ENCODE peak calls at places on chromosomes 5 and 9, in seven cellular contexts. E is right atrium auricular region, Q is psoas muscle, U is PC-9, T is esophagus muscularis mucosa, F is transverse colon, X is lower lobe of right lung. V is an unnamed sample.

GRCh38 chr9:129596541-129597328 is 24.2 kb downstream of the C9orf50 start:
- DNase-seq in E (peak; percentile 75), Q (peak; percentile 67), U (no peak), T (no peak), F (peak; percentile 53), X (peak; percentile 61), V (no peak)

GRCh38 chr9:21605489-21605931 is 123.4 kb upstream of the IFNE start:
- DNase-seq in E (no peak), Q (no peak), U (no peak), T (no peak), F (no peak), X (no peak), V (no peak)

GRCh38 chr5:167587768-167588167 is 703.7 kb upstream of the WWC1 start:
- DNase-seq in E (no peak), Q (no peak), U (no peak), T (no peak), F (no peak), X (no peak), V (peak; percentile 38)

GRCh38 chr5:160129841-160130240 is 10.6 kb upstream of the PWWP2A start:
- DNase-seq in E (no peak), Q (no peak), U (no peak), T (no peak), F (no peak), X (no peak), V (no peak)

GRCh38 chr9:74775401-74775800 is 112.3 kb downstream of the TRPM6 start:
- DNase-seq in E (no peak), Q (no peak), U (no peak), T (no peak), F (no peak), X (no peak), V (no peak)

GRCh38 chr5:107372723-107373487 is 297.8 kb downstream of the EFNA5 start:
- DNase-seq in E (no peak), Q (no peak), U (no peak), T (no peak), F (no peak), X (no peak), V (no peak)

GRCh38 chr9:108108290-108108689 is 618.7 kb upstream of the KLF4 start:
- DNase-seq in E (no peak), Q (no peak), U (no peak), T (no peak), F (no peak), X (no peak), V (no peak)

GRCh38 chr9:127783111-127783621 is 2.7 kb upstream of the CDK9 start:
- DNase-seq in E (no peak), Q (peak; percentile 56), U (no peak), T (peak; percentile 93), F (peak; percentile 70), X (peak; percentile 84), V (no peak)

GRCh38 chr5:2374703-2375102 is 376.8 kb downstream of the IRX2 start:
- DNase-seq in E (peak; percentile 43), Q (no peak), U (no peak), T (no peak), F (no peak), X (no peak), V (no peak)

GRCh38 chr9:123005964-123006363 is 27.5 kb upstream of the GPR21 start:
- DNase-seq in E (no peak), Q (no peak), U (no peak), T (no peak), F (no peak), X (no peak), V (no peak)

GRCh38 chr9:123007269-123007668 is 26.2 kb upstream of the GPR21 start:
- DNase-seq in E (no peak), Q (no peak), U (no peak), T (no peak), F (no peak), X (no peak), V (no peak)

GRCh38 chr9:123011878-123012528 is 21.5 kb upstream of the GPR21 start:
- DNase-seq in E (no peak), Q (no peak), U (no peak), T (no peak), F (no peak), X (no peak), V (no peak)

GRCh38 chr9:123011380-123011779 is 22.1 kb upstream of the GPR21 start:
- DNase-seq in E (no peak), Q (no peak), U (no peak), T (no peak), F (no peak), X (no peak), V (no peak)

DNA sequence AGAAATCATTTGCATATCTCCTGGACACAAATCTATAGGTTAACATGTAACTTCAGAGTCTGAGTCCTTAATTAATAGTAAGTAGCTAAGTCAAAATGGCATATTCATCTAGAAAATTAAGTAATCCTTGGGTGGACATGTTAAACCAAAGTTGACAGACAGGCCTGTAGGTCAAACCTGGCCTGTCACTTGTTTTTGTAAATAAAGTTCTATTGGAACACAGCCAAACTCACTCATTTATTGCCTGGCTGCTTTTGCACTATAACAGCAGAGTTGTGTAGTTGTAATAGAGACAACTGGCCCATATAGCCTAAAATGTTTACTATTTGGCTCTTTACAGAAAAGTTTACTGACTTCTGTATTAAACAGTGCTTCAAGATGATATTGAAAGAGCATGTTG is 24.6 kb upstream of the GPR21 start:
- DNase-seq in E (no peak), Q (no peak), U (no peak), T (no peak), F (no peak), X (no peak), V (no peak)
- H3K27me3 ChIP-seq in E (no peaks in the 10 kb centered on the region), Q (no peaks in the 10 kb centered on the region), U (no peaks in the 10 kb centered on the region), T (no peaks in the 10 kb centered on the region), F (no peaks in the 10 kb centered on the region), X (no peaks in the 10 kb centered on the region), V (no peaks in the 10 kb centered on the region)

DNA sequence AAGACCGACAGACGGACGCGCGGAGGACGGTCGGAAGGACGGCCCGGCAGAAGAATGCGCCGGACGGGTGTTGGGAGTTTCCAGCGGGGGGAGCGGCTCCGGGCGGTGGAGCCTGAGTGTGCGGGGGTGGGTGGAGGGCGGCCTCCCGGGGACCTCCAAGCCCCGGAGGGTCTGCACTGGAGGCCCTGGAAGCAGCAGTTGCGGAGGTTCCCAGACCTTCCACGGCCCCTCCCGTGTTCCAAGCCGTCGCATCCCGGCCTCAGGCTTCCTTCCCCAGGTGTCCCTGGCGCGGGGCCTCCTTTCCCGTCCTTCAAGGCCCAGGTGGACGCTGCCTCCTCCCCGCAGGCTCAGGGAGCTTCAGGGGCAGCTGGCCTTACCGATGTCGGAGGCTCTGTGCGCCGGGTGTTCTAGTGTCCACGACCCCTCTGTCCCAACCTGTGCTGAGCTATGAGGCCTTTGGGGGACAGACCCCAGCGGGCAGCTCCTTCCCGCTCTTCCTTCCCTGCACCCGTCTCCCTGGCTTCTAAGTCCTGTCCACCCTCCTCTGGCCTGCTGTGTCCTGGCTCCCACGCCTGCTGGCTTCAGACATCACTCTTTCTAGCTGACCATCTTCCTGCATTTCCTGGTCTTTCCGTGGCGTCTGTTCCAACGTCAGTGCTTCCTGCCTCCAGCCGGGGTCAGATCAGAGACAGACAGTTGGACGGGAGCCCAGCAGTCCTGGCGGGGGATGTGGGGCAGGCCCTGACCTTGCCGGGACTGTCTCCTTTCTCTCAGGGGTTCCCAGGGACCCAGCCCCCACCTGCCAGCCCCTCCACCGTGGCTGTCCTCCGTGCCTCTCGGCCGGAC is 5.6 kb downstream of the NRARP start:
- DNase-seq in E (peak; percentile 70), Q (no peak), U (no peak), T (no peak), F (peak; percentile 77), X (no peak), V (no peak)
- H3K4me1 ChIP-seq in E (no peaks in the 10 kb centered on the region), Q (peaks cover 7% of the 10 kb centered on the region), U (peaks cover 11% of the 10 kb centered on the region), T (peaks cover 52% of the 10 kb centered on the region), F (peaks cover 62% of the 10 kb centered on the region), X (peaks cover 37% of the 10 kb centered on the region), V (peaks cover 10% of the 10 kb centered on the region)

GRCh38 chr9:91840882-91841281 is 109.1 kb downstream of the ROR2 start:
- DNase-seq in E (no peak), Q (no peak), U (no peak), T (no peak), F (no peak), X (no peak), V (no peak)

GRCh38 chr9:91843623-91844111 is 106.4 kb downstream of the ROR2 start:
- DNase-seq in E (peak; percentile 69), Q (no peak), U (no peak), T (no peak), F (no peak), X (no peak), V (peak; percentile 50)

GRCh38 chr9:91841591-91841990 is 108.4 kb downstream of the ROR2 start:
- DNase-seq in E (no peak), Q (no peak), U (no peak), T (no peak), F (no peak), X (no peak), V (no peak)

GRCh38 chr9:91843093-91843492 is 106.9 kb downstream of the ROR2 start:
- DNase-seq in E (no peak), Q (no peak), U (no peak), T (no peak), F (no peak), X (no peak), V (no peak)

GRCh38 chr9:91842358-91842757 is 107.7 kb downstream of the ROR2 start:
- DNase-seq in E (no peak), Q (no peak), U (no peak), T (no peak), F (no peak), X (no peak), V (no peak)
- TF ChIP-seq CTCF in E (no peak), Q (no peak), U (no peak), T (no peak), F (no peak), X (no peak), V (no peak)

DNA sequence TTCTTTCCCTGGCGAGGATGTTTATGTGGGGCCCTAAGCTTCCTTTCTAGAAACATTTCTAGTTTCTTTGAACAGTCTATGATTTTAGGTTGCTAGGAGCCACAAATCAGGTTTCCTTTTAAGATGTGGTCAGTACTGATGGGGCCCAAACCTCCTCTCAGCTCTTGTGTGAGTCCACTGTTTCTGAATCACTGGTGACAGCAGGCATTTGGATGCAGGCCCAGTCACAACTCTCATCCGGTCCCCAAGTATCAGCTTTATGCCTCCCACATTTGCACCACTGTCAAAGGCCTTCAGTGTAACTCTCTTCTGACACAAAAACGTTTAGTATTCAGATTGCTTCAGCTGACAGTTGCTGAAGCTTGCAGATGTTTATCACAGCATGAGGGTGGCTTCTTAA is 7.8 kb downstream of the DMRT2 start:
- DNase-seq in E (no peak), Q (no peak), U (no peak), T (no peak), F (no peak), X (no peak), V (no peak)
- H3K27me3 ChIP-seq in E (peaks cover 14% of the 10 kb centered on the region), Q (no peaks in the 10 kb centered on the region), U (no peaks in the 10 kb centered on the region), T (peaks cover 72% of the 10 kb centered on the region), F (peaks cover 60% of the 10 kb centered on the region), X (peaks cover 48% of the 10 kb centered on the region), V (no peaks in the 10 kb centered on the region)

DNA sequence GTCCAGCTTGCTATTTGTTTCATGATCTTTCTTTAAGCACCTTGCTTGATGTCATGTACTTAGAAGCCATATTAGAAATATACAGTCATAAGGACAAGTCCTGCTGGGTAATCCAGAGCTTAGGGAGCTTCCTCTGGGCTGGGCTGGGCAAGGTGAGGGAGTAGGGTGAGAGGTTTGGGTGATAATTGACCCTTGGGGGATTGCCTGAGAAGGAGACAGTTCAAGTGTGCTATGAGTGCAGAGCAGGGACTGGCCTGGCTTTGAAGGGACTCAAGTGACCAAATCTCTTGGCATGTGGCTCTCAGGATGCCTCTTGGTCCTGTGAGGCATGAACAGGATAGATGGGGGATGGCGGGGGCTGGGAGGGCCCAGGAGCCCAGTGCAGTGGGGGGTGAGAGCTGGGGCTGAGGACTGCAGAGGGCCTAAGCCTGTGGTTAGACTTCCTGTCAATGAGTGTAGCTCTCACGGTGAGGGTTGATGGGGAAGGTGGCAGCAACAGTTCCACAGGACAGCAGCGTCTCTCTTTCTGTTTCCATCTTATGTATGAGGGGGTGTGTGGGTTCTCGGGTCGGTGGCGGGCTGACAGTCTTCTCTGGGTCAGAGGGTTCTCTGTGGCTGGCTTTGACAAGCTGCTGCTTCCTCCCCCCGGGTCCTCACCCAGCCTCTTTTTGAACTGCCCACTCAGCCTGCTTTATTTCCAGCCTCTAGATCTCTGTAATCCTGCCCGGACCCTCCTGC is 53.5 kb downstream of the RGS3 start:
- DNase-seq in E (no peak), Q (no peak), U (no peak), T (no peak), F (peak; percentile 63), X (no peak), V (no peak)
- H3K4me1 ChIP-seq in E (no peaks in the 10 kb centered on the region), Q (peaks cover 7% of the 10 kb centered on the region), U (no peaks in the 10 kb centered on the region), T (peaks cover 40% of the 10 kb centered on the region), F (peaks cover 97% of the 10 kb centered on the region), X (peaks cover 23% of the 10 kb centered on the region), V (no peaks in the 10 kb centered on the region)